ENCODE peak calls at places on chromosomes 5 and 9, in six cellular contexts. P is CD4-positive, CD25-positive, alpha-beta regulatory T cell; X is A673; O is heart right ventricle; L is uterus; U is fibroblast of lung. T is an unnamed sample.
A peak's percentile ranks its signal among the peaks of the same experiment; 100 is the strongest.

GRCh38 chr9:8855046-8855445 is 1055.5 kb upstream of the DMAC1 start:
- DNase-seq in U (peak; percentile 27), P (no peak), O (no peak), X (peak; percentile 11), L (no peak), T (no peak)

GRCh38 chr5:89120719-89121118 is 237.7 kb upstream of the MEF2C start:
- DNase-seq in L (no peak), O (no peak), U (no peak), P (no peak), X (no peak), T (no peak)

GRCh38 chr9:127943746-127944145 is 6.1 kb upstream of the DPM2 start:
- DNase-seq in O (peak; percentile 86), U (peak; percentile 62), X (peak; percentile 88), L (peak; percentile 92), P (peak; percentile 78), T (peak; percentile 39)

GRCh38 chr9:74122661-74123060 is 374.5 kb upstream of the RORB start:
- DNase-seq in U (no peak), O (no peak), P (no peak), X (no peak), L (no peak), T (no peak)

GRCh38 chr5:173618927-173619519 is 2.6 kb upstream of the BOD1 start:
- DNase-seq in U (peak; percentile 32), L (peak; percentile 39), O (no peak), P (peak; percentile 66), X (peak; percentile 50), T (peak; percentile 29)

GRCh38 chr9:9998491-9999287 is 614.1 kb downstream of the PTPRD start:
- DNase-seq in O (no peak), P (no peak), L (no peak), U (no peak), X (peak; percentile 54), T (no peak)

GRCh38 chr5:64834611-64835010 is 65.9 kb downstream of the CWC27 start:
- DNase-seq in P (no peak), U (no peak), L (no peak), O (no peak), X (no peak), T (no peak)

GRCh38 chr5:71960196-71960595 is 147.1 kb upstream of the MAP1B start:
- DNase-seq in X (no peak), O (no peak), U (no peak), P (no peak), L (no peak), T (no peak)

GRCh38 chr5:170542691-170543275 is 39.0 kb downstream of the KCNIP1 start:
- DNase-seq in P (no peak), O (no peak), X (no peak), U (no peak), L (no peak), T (no peak)

GRCh38 chr5:164345173-164345572 is 839.8 kb downstream of the MAT2B start:
- DNase-seq in L (no peak), U (peak; percentile 86), P (no peak), O (peak; percentile 68), X (peak; percentile 28), T (no peak)

GRCh38 chr5:5078009-5078897 is 61.9 kb upstream of the ADAMTS16 start:
- DNase-seq in X (peak; percentile 11), O (no peak), L (no peak), U (no peak), P (no peak), T (no peak)

GRCh38 chr5:75951158-75951557 is 132.0 kb upstream of the SV2C start:
- DNase-seq in X (peak; percentile 77), U (no peak), L (no peak), P (no peak), O (no peak), T (no peak)

GRCh38 chr9:36980148-36980974 is 53.7 kb downstream of the PAX5 start:
- DNase-seq in O (no peak), X (peak; percentile 91), L (no peak), U (no peak), P (peak; percentile 7), T (no peak)

GRCh38 chr9:27407966-27408365 is 111.0 kb upstream of the EQTN start:
- DNase-seq in U (peak; percentile 56), L (no peak), P (no peak), O (no peak), X (no peak), T (no peak)

GRCh38 chr5:177526191-177526590 is 9.4 kb upstream of the DDX41 start:
- DNase-seq in X (no peak), L (no peak), O (no peak), P (no peak), U (no peak), T (no peak)

GRCh38 chr5:4038994-4039393 is 443.4 kb downstream of the IRX1 start:
- DNase-seq in X (no peak), O (no peak), P (no peak), L (no peak), U (no peak), T (no peak)

GRCh38 chr5:167261309-167262100 is 1029.9 kb upstream of the WWC1 start:
- DNase-seq in O (no peak), X (peak; percentile 42), L (no peak), U (no peak), P (no peak), T (no peak)

GRCh38 chr5:1048861-1049838 is 40.5 kb downstream of the NKD2 start:
- DNase-seq in P (no peak), L (no peak), X (no peak), U (no peak), O (peak; percentile 14), T (no peak)

GRCh38 chr5:116288524-116288923 is 203.7 kb downstream of the COMMD10 start:
- DNase-seq in O (no peak), L (no peak), X (no peak), P (no peak), U (no peak), T (no peak)

GRCh38 chr5:107119656-107120055 is 551.1 kb downstream of the EFNA5 start:
- DNase-seq in U (peak; percentile 49), L (no peak), P (no peak), O (no peak), X (no peak), T (no peak)

GRCh38 chr9:34338664-34339063 is 9.3 kb downstream of the NUDT2 start:
- DNase-seq in P (no peak), L (no peak), X (no peak), O (peak; percentile 15), U (no peak), T (no peak)

GRCh38 chr9:137032893-137033292 is 1.0 kb upstream of the FUT7 start:
- DNase-seq in O (peak; percentile 69), L (no peak), P (peak; percentile 27), X (no peak), U (no peak), T (no peak)

GRCh38 chr9:133703571-133704399 is 34.4 kb downstream of the SARDH start:
- DNase-seq in U (no peak), P (no peak), O (no peak), X (no peak), L (no peak), T (no peak)

GRCh38 chr9:14524881-14525515 is 168.2 kb downstream of the ZDHHC21 start:
- DNase-seq in O (no peak), P (no peak), U (no peak), L (no peak), X (no peak), T (no peak)

GRCh38 chr9:104780796-104781395 is 17.0 kb downstream of the NIPSNAP3B start:
- DNase-seq in L (no peak), P (peak; percentile 24), O (no peak), U (peak; percentile 12), X (peak; percentile 44), T (no peak)

GRCh38 chr5:56190500-56190899 is 42.6 kb downstream of the ANKRD55 start:
- DNase-seq in U (peak; percentile 75), P (peak; percentile 29), O (no peak), X (peak; percentile 19), L (peak; percentile 38), T (no peak)

GRCh38 chr5:85069659-85070640 is 685.3 kb upstream of the EDIL3 start:
- DNase-seq in O (no peak), P (no peak), U (no peak), L (no peak), X (peak; percentile 43), T (no peak)

GRCh38 chr9:20551236-20551635 is 71.1 kb downstream of the MLLT3 start:
- DNase-seq in L (no peak), P (no peak), U (peak; percentile 36), O (no peak), X (no peak), T (no peak)

GRCh38 chr5:267716-268115 is 3.7 kb upstream of the PDCD6 start:
- DNase-seq in P (no peak), U (no peak), L (no peak), O (no peak), X (no peak), T (no peak)

GRCh38 chr5:91288517-91288916 is 94.6 kb downstream of the ARRDC3 start:
- DNase-seq in X (no peak), P (no peak), O (no peak), U (no peak), L (no peak), T (no peak)

GRCh38 chr5:111774525-111774924 is 17.5 kb upstream of the NREP start:
- DNase-seq in L (no peak), X (peak; percentile 61), P (no peak), U (peak; percentile 93), O (no peak), T (no peak)
- H3K27ac ChIP-seq in L (no peak overlapping the region), X (no peak overlapping the region), P (no peak overlapping the region), U (no peak overlapping the region), O (no peak overlapping the region), T (no peak overlapping the region)

GRCh38 chr5:180568914-180569313 is 22.4 kb downstream of the SCGB3A1 start:
- DNase-seq in L (no peak), X (no peak), P (no peak), U (no peak), O (no peak), T (no peak)
- H3K36me3 ChIP-seq in L (no peaks in the 10 kb centered on the region), X (peaks cover 67% of the 10 kb centered on the region), P (peaks cover 69% of the 10 kb centered on the region), U (peaks cover 6% of the 10 kb centered on the region), O (peaks cover 87% of the 10 kb centered on the region), T (peaks cover 28% of the 10 kb centered on the region)

GRCh38 chr5:151087475-151087874 is 6.6 kb upstream of the TNIP1 start:
- DNase-seq in U (no peak), X (no peak), O (no peak), L (no peak), P (no peak), T (no peak)
- H3K27ac ChIP-seq in U (no peak overlapping the region), X (no peak overlapping the region), O (peak overlapping the region; percentile 88), L (no peak overlapping the region), P (peak overlapping the region; percentile 88), T (peak overlapping the region; percentile 89)

GRCh38 chr5:95934207-95934804 is 27.3 kb downstream of the ELL2 start:
- DNase-seq in U (no peak), P (no peak), O (no peak), X (no peak), L (no peak), T (no peak)
- H3K36me3 ChIP-seq in U (no peaks in the 10 kb centered on the region), P (no peaks in the 10 kb centered on the region), O (peaks cover 4% of the 10 kb centered on the region), X (no peaks in the 10 kb centered on the region), L (no peaks in the 10 kb centered on the region), T (no peaks in the 10 kb centered on the region)

T was measured in effector memory CD4-positive, alpha-beta T cell.